ENCODE peak calls at places on chromosomes 16 and 17, in seven cellular contexts. I is gastrocnemius medialis, M is psoas muscle, W is ascending aorta, L is fibroblast of the aortic adventitia, U is breast epithelium, T is heart left ventricle. X is an unnamed sample.

GRCh38 chr16:11052080-11052808 is 107.9 kb downstream of the CLEC16A start:
- DNase-seq in I (no peak), M (no peak), T (no peak), W (no peak), U (no peak), L (no peak), X (peak; percentile 93)

GRCh38 chr16:12340151-12340733 is 363.7 kb downstream of the SNX29 start:
- DNase-seq in M (no peak), L (peak; percentile 72), W (no peak), U (no peak), T (no peak), I (no peak), X (no peak)

GRCh38 chr16:35749253-35750141 is 2290.1 kb downstream of the TP53TG3F start:
- DNase-seq in U (no peak), W (no peak), M (no peak), I (no peak), T (no peak), L (no peak), X (no peak)

GRCh38 chr17:1273492-1274242 is 3.4 kb downstream of the BHLHA9 start:
- DNase-seq in L (no peak), M (no peak), I (no peak), W (no peak), U (no peak), T (no peak), X (no peak)

GRCh38 chr16:7731121-7731520 is 398.5 kb downstream of the RBFOX1 start:
- DNase-seq in U (peak; percentile 55), I (no peak), W (no peak), T (no peak), L (no peak), M (no peak), X (no peak)

GRCh38 chr17:64599187-64599676 is 62.9 kb downstream of the SMURF2 start:
- DNase-seq in L (no peak), U (no peak), W (no peak), T (no peak), M (no peak), I (no peak), X (peak; percentile 61)

GRCh38 chr17:31935512-31935911 is 1.3 kb upstream of the SUZ12 start:
- DNase-seq in M (no peak), U (no peak), I (no peak), W (no peak), T (no peak), L (no peak), X (no peak)

GRCh38 chr17:31724026-31724425 is 135.0 kb downstream of the COPRS start:
- DNase-seq in L (no peak), I (no peak), U (no peak), M (no peak), T (no peak), W (no peak), X (peak; percentile 30)

GRCh38 chr17:5694507-5694906 is 110.2 kb upstream of the NLRP1 start:
- DNase-seq in T (no peak), M (no peak), U (no peak), L (no peak), I (no peak), W (no peak), X (no peak)

GRCh38 chr17:70144260-70144846 is 25.0 kb upstream of the KCNJ2 start:
- DNase-seq in M (no peak), L (peak; percentile 73), W (no peak), I (no peak), U (no peak), T (no peak), X (peak; percentile 25)

GRCh38 chr17:18950944-18951905 is 740 bp upstream of the SLC5A10 start:
- DNase-seq in L (no peak), U (no peak), T (peak; percentile 62), I (no peak), M (no peak), W (no peak), X (peak; percentile 32)

GRCh38 chr16:29315916-29316517 is 90.5 kb downstream of the NPIPB11 start:
- DNase-seq in T (no peak), U (no peak), M (no peak), L (no peak), W (no peak), I (no peak), X (no peak)

GRCh38 chr16:79393564-79393963 is 207.0 kb downstream of the MAF start:
- DNase-seq in U (no peak), W (no peak), L (no peak), M (no peak), I (no peak), T (no peak), X (no peak)

GRCh38 chr17:48715496-48716399 is 6.6 kb downstream of the PRAC1 start:
- DNase-seq in I (no peak), M (no peak), L (no peak), W (no peak), U (no peak), T (no peak), X (peak; percentile 30)

GRCh38 chr17:63698381-63698885 is 1.5 kb downstream of the LIMD2 start:
- DNase-seq in I (no peak), U (no peak), L (no peak), M (no peak), W (no peak), T (no peak), X (peak; percentile 55)

GRCh38 chr16:82888616-82889015 is 261.8 kb downstream of the CDH13 start:
- DNase-seq in T (no peak), I (no peak), M (no peak), W (no peak), L (peak; percentile 77), U (no peak), X (no peak)

GRCh38 chr17:67376509-67376891 is 581 bp upstream of the PITPNC1 start:
- DNase-seq in M (no peak), L (peak; percentile 69), U (no peak), T (no peak), W (no peak), I (no peak), X (peak; percentile 34)

GRCh38 chr16:57626420-57627170 is 1.8 kb upstream of the ADGRG1 start:
- DNase-seq in L (no peak), I (no peak), U (no peak), T (no peak), W (no peak), M (no peak), X (no peak)

GRCh38 chr16:57628782-57629181 is 352 bp downstream of the ADGRG1 start:
- DNase-seq in I (no peak), L (no peak), U (no peak), M (no peak), W (no peak), T (no peak), X (no peak)

GRCh38 chr16:57627184-57627871 is 1.1 kb upstream of the ADGRG1 start:
- DNase-seq in L (peak; percentile 71), M (no peak), I (no peak), T (no peak), U (peak; percentile 78), W (no peak), X (peak; percentile 35)

GRCh38 chr16:57629516-57630401 is 1.3 kb downstream of the ADGRG1 start:
- DNase-seq in L (no peak), I (no peak), T (no peak), U (no peak), W (no peak), M (no peak), X (no peak)

DNA sequence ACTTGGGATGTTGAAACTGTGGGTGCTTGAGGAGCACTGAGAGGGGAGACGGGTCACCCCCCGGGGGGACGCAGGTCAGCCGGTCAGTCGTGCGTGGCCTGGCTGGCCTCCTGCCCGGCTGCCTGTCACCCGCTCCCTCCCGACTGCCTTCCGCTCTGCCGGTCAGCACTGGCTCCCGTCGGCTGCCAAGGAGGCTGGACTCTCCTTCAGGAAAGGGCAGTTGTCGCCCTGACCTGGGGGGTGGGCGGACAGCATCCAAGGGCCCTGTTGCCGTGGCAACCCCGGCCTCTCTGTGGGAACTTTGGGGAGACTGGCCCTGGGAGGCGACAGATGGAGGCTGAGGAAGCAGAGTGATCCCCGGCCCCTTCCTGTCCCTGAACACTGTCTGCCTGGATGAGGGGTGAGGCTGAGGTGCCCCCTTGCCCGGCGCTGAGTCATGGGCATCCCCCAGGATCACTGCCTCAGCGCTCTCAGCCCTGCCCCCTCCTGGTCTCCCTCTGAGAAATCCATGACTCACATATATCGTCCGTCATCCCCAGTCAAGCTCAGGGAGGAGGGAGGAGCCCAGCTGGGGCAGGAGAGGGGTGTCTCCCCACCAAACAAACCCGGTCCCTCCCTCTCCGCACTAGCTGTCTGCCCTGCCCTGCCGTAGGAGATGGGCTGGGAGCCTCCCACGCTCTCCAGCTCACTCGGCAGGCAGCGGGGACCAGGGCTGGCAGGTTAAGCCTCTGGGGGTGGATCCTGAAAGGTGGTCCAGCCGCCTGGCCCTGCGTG is at the start of gene ADGRG1:
- DNase-seq in I (peak; percentile 25), L (peak; percentile 94), T (peak; percentile 68), W (peak; percentile 43), M (peak; percentile 73), U (peak; percentile 81), X (peak; percentile 86)
- H3K4me3 ChIP-seq in I (peak within 1 kb of the TSS; percentile 50), L (peak within 1 kb of the TSS; percentile 61), T (peak within 1 kb of the TSS; percentile 56), W (peak within 1 kb of the TSS; percentile 32), M (peak within 1 kb of the TSS; percentile 59), U (peak within 1 kb of the TSS; percentile 30), X (no peak within 1 kb of the TSS)

GRCh38 chr17:44170499-44171201 is at the start of gene ASB16:
- DNase-seq in W (no peak), I (peak; percentile 90), L (peak; percentile 35), U (no peak), M (peak; percentile 63), T (peak; percentile 80), X (no peak)
- TF ChIP-seq CTCF in W (no peak), I (no peak), L (no peak), U (no peak), M (no peak), T (peak; percentile 19), X (no peak)

DNA sequence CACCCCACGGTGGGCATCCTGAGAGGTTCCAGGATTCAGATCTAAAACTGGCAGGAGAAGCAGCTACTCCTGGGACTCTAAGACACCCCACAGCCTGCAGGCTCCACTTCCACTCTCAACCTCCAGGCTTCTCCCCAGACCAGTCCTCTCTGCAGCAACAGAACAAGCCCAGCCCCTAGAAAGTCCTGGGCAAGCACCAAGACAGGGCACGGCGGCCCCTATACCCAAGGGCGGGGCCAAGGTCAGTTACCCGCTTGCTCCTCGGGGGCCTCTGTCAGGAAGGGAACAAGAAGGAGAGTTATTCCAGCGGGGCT is 62.8 kb downstream of the MYO18A start:
- DNase-seq in U (no peak), L (no peak), I (no peak), M (no peak), T (no peak), W (no peak), X (no peak)
- H3K4me3 ChIP-seq in U (no peak overlapping the region), L (no peak overlapping the region), I (no peak overlapping the region), M (no peak overlapping the region), T (no peak overlapping the region), W (no peak overlapping the region), X (no peak overlapping the region)

GRCh38 chr17:4596636-4597380 is 12.5 kb downstream of the SMTNL2 start:
- DNase-seq in T (no peak), L (no peak), I (no peak), U (no peak), M (no peak), W (no peak), X (no peak)

GRCh38 chr17:4592240-4593005 is 8.1 kb downstream of the SMTNL2 start:
- DNase-seq in T (no peak), I (no peak), U (no peak), M (no peak), W (no peak), L (no peak), X (no peak)

GRCh38 chr17:4591529-4591928 is 7.2 kb downstream of the SMTNL2 start:
- DNase-seq in W (no peak), M (no peak), L (peak; percentile 21), U (no peak), I (peak; percentile 80), T (no peak), X (peak; percentile 14)

GRCh38 chr17:4593021-4593797 is 8.9 kb downstream of the SMTNL2 start:
- DNase-seq in T (no peak), I (no peak), L (no peak), W (no peak), U (no peak), M (no peak), X (no peak)

GRCh38 chr17:4594406-4595349 is 10.3 kb downstream of the SMTNL2 start:
- DNase-seq in M (no peak), L (no peak), U (no peak), I (no peak), T (no peak), W (no peak), X (no peak)
- TF ChIP-seq CTCF in M (peak; percentile 15), L (no peak), U (no peak), I (no peak), T (peak; percentile 35), W (no peak), X (no peak)

X was measured in NB4.